ENCODE peak calls at places on chromosomes 4 and X, in eight cellular contexts. One of them, this sample, is unnamed.
A peak's percentile ranks its signal among the peaks of the same experiment; 100 is the strongest.

GRCh38 chr4:159048166-159048886 is 54.6 kb upstream of the RAPGEF2 start:
- DNase-seq in nephron progenitor cell: peak; percentile 10
- DNase-seq in tibial artery: peak; percentile 69
- DNase-seq in A172: peak; percentile 75
- DNase-seq in cardiac septum: peak; percentile 78
- DNase-seq in activated naive CD8-positive, alpha-beta T cell treated with anti-CD3 and anti-CD28 coated beads, Interleukin-2, amount 50 U/mL, for 24 hours: no peak
- DNase-seq in B cell: no peak
- DNase-seq in stimulated activated CD8-positive, alpha-beta memory T cell treated with anti-CD3 and anti-CD28 coated beads, Interleukin-7, amount 100 ng/mL, for 4 hours: no peak
- DNase-seq in this sample: no peak

GRCh38 chr4:65535128-65535527 is 135.2 kb downstream of the EPHA5 start:
- DNase-seq in stimulated activated CD8-positive, alpha-beta memory T cell treated with anti-CD3 and anti-CD28 coated beads, Interleukin-7, amount 100 ng/mL, for 4 hours: no peak
- DNase-seq in A172: no peak
- DNase-seq in B cell: no peak
- DNase-seq in cardiac septum: no peak
- DNase-seq in activated naive CD8-positive, alpha-beta T cell treated with anti-CD3 and anti-CD28 coated beads, Interleukin-2, amount 50 U/mL, for 24 hours: no peak
- DNase-seq in nephron progenitor cell: no peak
- DNase-seq in tibial artery: no peak
- DNase-seq in this sample: no peak

GRCh38 chr4:140044314-140044991 is 109.5 kb downstream of the MAML3 start:
- DNase-seq in cardiac septum: no peak
- DNase-seq in stimulated activated CD8-positive, alpha-beta memory T cell treated with anti-CD3 and anti-CD28 coated beads, Interleukin-7, amount 100 ng/mL, for 4 hours: no peak
- DNase-seq in B cell: no peak
- DNase-seq in tibial artery: no peak
- DNase-seq in A172: no peak
- DNase-seq in activated naive CD8-positive, alpha-beta T cell treated with anti-CD3 and anti-CD28 coated beads, Interleukin-2, amount 50 U/mL, for 24 hours: no peak
- DNase-seq in nephron progenitor cell: no peak
- DNase-seq in this sample: no peak

GRCh38 chr4:81405900-81406401 is 65.8 kb downstream of the RASGEF1B start:
- DNase-seq in cardiac septum: no peak
- DNase-seq in tibial artery: no peak
- DNase-seq in nephron progenitor cell: peak; percentile 39
- DNase-seq in stimulated activated CD8-positive, alpha-beta memory T cell treated with anti-CD3 and anti-CD28 coated beads, Interleukin-7, amount 100 ng/mL, for 4 hours: no peak
- DNase-seq in activated naive CD8-positive, alpha-beta T cell treated with anti-CD3 and anti-CD28 coated beads, Interleukin-2, amount 50 U/mL, for 24 hours: peak; percentile 33
- DNase-seq in B cell: peak; percentile 81
- DNase-seq in A172: peak; percentile 52
- DNase-seq in this sample: peak; percentile 19

GRCh38 chr4:16977081-16977480 is 78.6 kb upstream of the LDB2 start:
- DNase-seq in A172: no peak
- DNase-seq in nephron progenitor cell: no peak
- DNase-seq in activated naive CD8-positive, alpha-beta T cell treated with anti-CD3 and anti-CD28 coated beads, Interleukin-2, amount 50 U/mL, for 24 hours: no peak
- DNase-seq in stimulated activated CD8-positive, alpha-beta memory T cell treated with anti-CD3 and anti-CD28 coated beads, Interleukin-7, amount 100 ng/mL, for 4 hours: no peak
- DNase-seq in B cell: no peak
- DNase-seq in cardiac septum: no peak
- DNase-seq in tibial artery: no peak
- DNase-seq in this sample: no peak

GRCh38 chr4:156873776-156874175 is 97.8 kb downstream of the PDGFC start:
- DNase-seq in activated naive CD8-positive, alpha-beta T cell treated with anti-CD3 and anti-CD28 coated beads, Interleukin-2, amount 50 U/mL, for 24 hours: no peak
- DNase-seq in tibial artery: no peak
- DNase-seq in cardiac septum: no peak
- DNase-seq in stimulated activated CD8-positive, alpha-beta memory T cell treated with anti-CD3 and anti-CD28 coated beads, Interleukin-7, amount 100 ng/mL, for 4 hours: no peak
- DNase-seq in A172: no peak
- DNase-seq in nephron progenitor cell: no peak
- DNase-seq in B cell: no peak
- DNase-seq in this sample: no peak

GRCh38 chr4:170700064-170700463 is 610.3 kb upstream of the AADAT start:
- DNase-seq in nephron progenitor cell: no peak
- DNase-seq in cardiac septum: no peak
- DNase-seq in B cell: no peak
- DNase-seq in A172: no peak
- DNase-seq in tibial artery: no peak
- DNase-seq in activated naive CD8-positive, alpha-beta T cell treated with anti-CD3 and anti-CD28 coated beads, Interleukin-2, amount 50 U/mL, for 24 hours: no peak
- DNase-seq in stimulated activated CD8-positive, alpha-beta memory T cell treated with anti-CD3 and anti-CD28 coated beads, Interleukin-7, amount 100 ng/mL, for 4 hours: no peak
- DNase-seq in this sample: no peak

GRCh38 chrX:19543951-19544359 is 28.6 kb upstream of the MAP3K15 start:
- DNase-seq in activated naive CD8-positive, alpha-beta T cell treated with anti-CD3 and anti-CD28 coated beads, Interleukin-2, amount 50 U/mL, for 24 hours: no peak
- DNase-seq in A172: no peak
- DNase-seq in cardiac septum: peak; percentile 68
- DNase-seq in B cell: no peak
- DNase-seq in stimulated activated CD8-positive, alpha-beta memory T cell treated with anti-CD3 and anti-CD28 coated beads, Interleukin-7, amount 100 ng/mL, for 4 hours: no peak
- DNase-seq in tibial artery: no peak
- DNase-seq in nephron progenitor cell: no peak
- DNase-seq in this sample: no peak

GRCh38 chrX:39984191-39984956 is 113.4 kb downstream of the BCOR start:
- DNase-seq in cardiac septum: no peak
- DNase-seq in B cell: no peak
- DNase-seq in activated naive CD8-positive, alpha-beta T cell treated with anti-CD3 and anti-CD28 coated beads, Interleukin-2, amount 50 U/mL, for 24 hours: no peak
- DNase-seq in A172: peak; percentile 51
- DNase-seq in tibial artery: no peak
- DNase-seq in stimulated activated CD8-positive, alpha-beta memory T cell treated with anti-CD3 and anti-CD28 coated beads, Interleukin-7, amount 100 ng/mL, for 4 hours: no peak
- DNase-seq in nephron progenitor cell: no peak
- DNase-seq in this sample: no peak

GRCh38 chrX:54452920-54453319 is 12.7 kb downstream of the TSR2 start:
- DNase-seq in A172: no peak
- DNase-seq in activated naive CD8-positive, alpha-beta T cell treated with anti-CD3 and anti-CD28 coated beads, Interleukin-2, amount 50 U/mL, for 24 hours: no peak
- DNase-seq in stimulated activated CD8-positive, alpha-beta memory T cell treated with anti-CD3 and anti-CD28 coated beads, Interleukin-7, amount 100 ng/mL, for 4 hours: no peak
- DNase-seq in nephron progenitor cell: peak; percentile 19
- DNase-seq in tibial artery: no peak
- DNase-seq in B cell: no peak
- DNase-seq in cardiac septum: no peak
- DNase-seq in this sample: no peak

GRCh38 chrX:39516399-39516798 is 581.4 kb downstream of the BCOR start:
- DNase-seq in tibial artery: no peak
- DNase-seq in activated naive CD8-positive, alpha-beta T cell treated with anti-CD3 and anti-CD28 coated beads, Interleukin-2, amount 50 U/mL, for 24 hours: no peak
- DNase-seq in A172: no peak
- DNase-seq in stimulated activated CD8-positive, alpha-beta memory T cell treated with anti-CD3 and anti-CD28 coated beads, Interleukin-7, amount 100 ng/mL, for 4 hours: no peak
- DNase-seq in B cell: no peak
- DNase-seq in cardiac septum: no peak
- DNase-seq in nephron progenitor cell: no peak
- DNase-seq in this sample: no peak